ENCODE peak calls at places on chromosome 19, in four cellular contexts. J is Kasumi-1; V is activated naive CD4-positive, alpha-beta T cell treated with anti-CD3 and anti-CD28 coated beads, Interleukin-2, amount 10 ng/mL, durations not matched to agents 7 days and 5 days; F is anterior cingulate cortex. R is an unnamed sample.

GRCh38 chr19:29845576-29846176 is 33.9 kb downstream of the CCNE1 start:
- DNase-seq in F (peak), V (peak), J (peak), R (peak)

GRCh38 chr19:41702208-41702651 is 6.2 kb upstream of the CEACAM5 start:
- DNase-seq in J (no peak), F (no peak), V (no peak), R (no peak)

GRCh38 chr19:5046339-5047039 is 77.6 kb downstream of the KDM4B start:
- DNase-seq in J (no peak), V (no peak), F (no peak), R (no peak)

GRCh38 chr19:46728693-46729339 is 11.9 kb upstream of the PRKD2 start:
- DNase-seq in V (peak), F (peak), J (peak), R (no peak)

GRCh38 chr19:51194527-51195315 is 30.2 kb upstream of the CD33 start:
- DNase-seq in F (no peak), V (no peak), J (no peak), R (no peak)

GRCh38 chr19:362154-362553 is 17.6 kb upstream of the MIER2 start:
- DNase-seq in J (no peak), V (no peak), F (no peak), R (no peak)

GRCh38 chr19:15323496-15324235 is 8.7 kb downstream of the BRD4 start:
- DNase-seq in V (no peak), J (no peak), F (no peak), R (no peak)

GRCh38 chr19:50567052-50567841 is 988 bp downstream of the LRRC4B start:
- DNase-seq in V (no peak), F (peak), J (no peak), R (peak)

GRCh38 chr19:8482696-8483095 is 19.7 kb downstream of the PRAM1 start:
- DNase-seq in F (no peak), J (no peak), V (no peak), R (no peak)

GRCh38 chr19:53771133-53771532 is 53.0 kb downstream of the NLRP12 start:
- DNase-seq in J (no peak), F (no peak), V (no peak), R (no peak)

GRCh38 chr19:32676186-32676894 is 692 bp downstream of the RGS9BP start:
- DNase-seq in V (peak), J (no peak), F (no peak), R (no peak)

GRCh38 chr19:16442386-16443276 is 29.1 kb downstream of the EPS15L1 start:
- DNase-seq in F (no peak), J (no peak), V (no peak), R (no peak)

GRCh38 chr19:10006335-10006708 is 4.0 kb downstream of the COL5A3 start:
- DNase-seq in F (no peak), J (no peak), V (no peak), R (peak)

GRCh38 chr19:33032218-33032781 is 32.4 kb downstream of the RHPN2 start:
- DNase-seq in V (no peak), F (no peak), J (no peak), R (no peak)

GRCh38 chr19:2027361-2027760 is 11.8 kb upstream of the BTBD2 start:
- DNase-seq in F (no peak), J (peak), V (no peak), R (no peak)

GRCh38 chr19:51337861-51338562 is 3.9 kb downstream of the VSIG10L start:
- DNase-seq in J (no peak), F (no peak), V (no peak), R (no peak)

GRCh38 chr19:29526730-29527499 is 1.1 kb downstream of the VSTM2B start:
- DNase-seq in F (no peak), V (no peak), J (no peak), R (peak)

GRCh38 chr19:45234089-45234869 is 10.9 kb downstream of the EXOC3L2 start:
- DNase-seq in F (no peak), J (no peak), V (no peak), R (no peak)

GRCh38 chr19:18612772-18613588 is at the start of gene TMEM59L:
- DNase-seq in F (peak), V (peak), J (no peak), R (peak)

GRCh38 chr19:20558011-20558410 is 7.6 kb downstream of the ZNF737 start:
- DNase-seq in V (peak), J (no peak), F (no peak), R (peak)

GRCh38 chr19:14835011-14835410 is at the start of the genes OR7A5 and OR7C1:
- DNase-seq in F (no peak), V (no peak), J (no peak), R (peak)

GRCh38 chr19:42204684-42205083 is 12.8 kb downstream of the DEDD2 start:
- DNase-seq in F (no peak), V (no peak), J (no peak), R (no peak)

GRCh38 chr19:52492991-52493470 is 34.4 kb upstream of the ZNF808 start:
- DNase-seq in V (no peak), F (no peak), J (no peak), R (no peak)

GRCh38 chr19:17370026-17370587 is 7.0 kb downstream of the PLVAP start:
- DNase-seq in V (no peak), J (peak), F (no peak), R (peak)

GRCh38 chr19:7751157-7751783 is 3.9 kb upstream of the CD209 start:
- DNase-seq in F (no peak), V (no peak), J (no peak), R (no peak)

GRCh38 chr19:13091400-13092161 is 11.1 kb downstream of the LYL1 start:
- DNase-seq in F (peak), V (no peak), J (no peak), R (peak)

GRCh38 chr19:41456342-41456918 is 13.5 kb downstream of the ERICH4 start:
- DNase-seq in J (no peak), V (no peak), F (no peak), R (no peak)

GRCh38 chr19:3683866-3684816 is 16.1 kb downstream of the PIP5K1C start:
- DNase-seq in V (no peak), J (peak), F (no peak), R (no peak)

GRCh38 chr19:44753932-44754742 is 5.6 kb downstream of the BCL3 start:
- DNase-seq in F (no peak), V (peak), J (peak), R (no peak)

GRCh38 chr19:11848594-11849263 is at the start of gene ZNF439:
- DNase-seq in V (peak), F (peak), J (peak), R (peak)

GRCh38 chr19:1465191-1466016 is 13.6 kb downstream of the C19orf25 start:
- DNase-seq in F (no peak), J (no peak), V (peak), R (no peak)

GRCh38 chr19:16627194-16627927 is 643 bp downstream of the MED26 start:
- DNase-seq in V (peak), F (no peak), J (no peak), R (no peak)

GRCh38 chr19:49114630-49115363 is 627 bp downstream of the LIN7B start:
- DNase-seq in V (peak), J (peak), F (peak), R (peak)

GRCh38 chr19:30340724-30341595 is 31.2 kb upstream of the ZNF536 start:
- DNase-seq in F (no peak), J (no peak), V (no peak), R (no peak)

R was measured in globus pallidus.